ENCODE peak calls at places on chromosome 17, in ten cellular contexts. M, G, I, D, A, L, Q, H, C and Y are unnamed samples.

GRCh38 chr17:27793168-27793905 is 7.0 kb downstream of the NOS2 start:
- DNase-seq in M (no peak), G (peak), I (no peak), D (no peak), A (no peak), L (no peak), Q (no peak), H (peak), C (peak), Y (no peak)

GRCh38 chr17:8439681-8440080 is 4.0 kb downstream of the NDEL1 start:
- DNase-seq in M (no peak), G (no peak), I (no peak), D (no peak), A (no peak), L (no peak), Q (no peak), H (no peak), C (no peak), Y (no peak)

GRCh38 chr17:32277284-32277683 is 11.7 kb downstream of the RHBDL3 start:
- DNase-seq in M (no peak), G (peak), I (no peak), D (peak), A (peak), L (no peak), Q (no peak), H (no peak), C (no peak), Y (no peak)

GRCh38 chr17:633641-634091 is 81.0 kb downstream of the VPS53 start:
- DNase-seq in M (no peak), G (no peak), I (no peak), D (no peak), A (peak), L (no peak), Q (no peak), H (no peak), C (no peak), Y (no peak)

GRCh38 chr17:35775039-35775438 is 14.4 kb downstream of the C17orf50 start:
- DNase-seq in M (no peak), G (no peak), I (no peak), D (no peak), A (no peak), L (no peak), Q (no peak), H (no peak), C (no peak), Y (no peak)

GRCh38 chr17:56917559-56918296 is 3.9 kb upstream of the TRIM25 start:
- DNase-seq in M (no peak), G (no peak), I (no peak), D (no peak), A (no peak), L (no peak), Q (no peak), H (no peak), C (no peak), Y (no peak)

GRCh38 chr17:46143827-46144236 is 49.4 kb downstream of the KANSL1 start:
- DNase-seq in M (no peak), G (no peak), I (no peak), D (no peak), A (no peak), L (no peak), Q (no peak), H (no peak), C (no peak), Y (no peak)

GRCh38 chr17:65228734-65229390 is 91.7 kb downstream of the RGS9 start:
- DNase-seq in M (peak), G (no peak), I (no peak), D (peak), A (peak), L (no peak), Q (no peak), H (no peak), C (no peak), Y (peak)

GRCh38 chr17:72661093-72661944 is 431.2 kb downstream of the SLC39A11 start:
- DNase-seq in M (peak), G (no peak), I (no peak), D (no peak), A (no peak), L (no peak), Q (no peak), H (peak), C (no peak), Y (peak)

GRCh38 chr17:81939881-81940385 is 2.8 kb upstream of the PYCR1 start:
- DNase-seq in M (no peak), G (no peak), I (no peak), D (peak), A (peak), L (no peak), Q (no peak), H (peak), C (no peak), Y (no peak)

GRCh38 chr17:6509295-6509771 is 47.0 kb downstream of the PITPNM3 start:
- DNase-seq in M (no peak), G (peak), I (no peak), D (no peak), A (peak), L (no peak), Q (no peak), H (no peak), C (no peak), Y (no peak)